ENCODE peak calls at places on chromosomes 2 and 18, in five cellular contexts. C, B, T, A and Q are unnamed samples.

GRCh38 chr2:219126555-219126954 is 34.1 kb downstream of the NHEJ1 start:
- DNase-seq in A (no peak), C (no peak), B (no peak), T (no peak), Q (no peak)

GRCh38 chr2:203446071-203446481 is 89.0 kb downstream of the RAPH1 start:
- DNase-seq in T (peak), A (no peak), C (no peak), B (no peak), Q (no peak)

GRCh38 chr2:160566717-160567116 is 73.1 kb upstream of the RBMS1 start:
- DNase-seq in B (no peak), A (no peak), T (no peak), C (no peak), Q (no peak)

GRCh38 chr2:227163998-227164744 is at the start of the genes COL4A3 and COL4A4:
- DNase-seq in B (no peak), A (peak), T (peak), C (no peak), Q (no peak)

GRCh38 chr2:611519-611918 is 65.7 kb downstream of the TMEM18 start:
- DNase-seq in B (no peak), T (no peak), C (peak), A (peak), Q (peak)

GRCh38 chr2:42569116-42569711 is 782 bp downstream of the MTA3 start:
- DNase-seq in C (peak), T (peak), A (no peak), B (peak), Q (no peak)

GRCh38 chr2:105126353-105126752 is 88.5 kb downstream of the MRPS9 start:
- DNase-seq in B (no peak), A (no peak), T (no peak), C (no peak), Q (no peak)

GRCh38 chr2:201939366-201939985 is 94.2 kb upstream of the FZD7 start:
- DNase-seq in C (no peak), A (no peak), B (no peak), T (peak), Q (no peak)

GRCh38 chr2:48946444-48947048 is 191.0 kb upstream of the LHCGR start:
- DNase-seq in B (peak), C (no peak), A (no peak), T (peak), Q (no peak)

GRCh38 chr2:19868705-19869550 is 32.9 kb downstream of the TTC32 start:
- DNase-seq in C (peak), A (no peak), B (peak), T (peak), Q (no peak)

GRCh38 chr2:234681206-234681605 is 184.3 kb upstream of the ARL4C start:
- DNase-seq in T (peak), A (peak), C (no peak), B (no peak), Q (peak)

GRCh38 chr2:220445429-220446105 is 818.1 kb downstream of the SLC4A3 start:
- DNase-seq in C (no peak), A (no peak), B (no peak), T (peak), Q (no peak)

GRCh38 chr2:239679755-239680154 is 278.9 kb upstream of the HDAC4 start:
- DNase-seq in A (no peak), T (no peak), B (no peak), C (peak), Q (peak)

GRCh38 chr18:21740724-21741510 is at the start of gene MIB1:
- DNase-seq in B (peak), C (no peak), A (peak), T (no peak), Q (peak)

GRCh38 chr2:130755234-130756040 is at the start of gene AMER3:
- DNase-seq in C (no peak), A (peak), T (no peak), B (no peak), Q (no peak)

GRCh38 chr2:124254621-124255020 is 229.5 kb downstream of the CNTNAP5 start:
- DNase-seq in A (no peak), B (no peak), C (no peak), T (peak), Q (no peak)

GRCh38 chr2:124575497-124575896 is 550.4 kb downstream of the CNTNAP5 start:
- DNase-seq in C (no peak), T (no peak), A (no peak), B (no peak), Q (no peak)

GRCh38 chr18:77000527-77000926 is 132.1 kb downstream of the MBP start:
- DNase-seq in C (peak), A (no peak), T (peak), B (peak), Q (no peak)

GRCh38 chr18:58592223-58593214 is 36.4 kb downstream of the ALPK2 start:
- DNase-seq in A (no peak), B (no peak), T (no peak), C (no peak), Q (no peak)

GRCh38 chr2:176281267-176281666 is 12.0 kb downstream of the MTX2 start:
- DNase-seq in C (no peak), T (peak), B (no peak), A (no peak), Q (no peak)

GRCh38 chr2:10868465-10869314 is 43.0 kb upstream of the KCNF1 start:
- DNase-seq in B (no peak), T (peak), C (no peak), A (no peak), Q (no peak)

GRCh38 chr2:209472386-209472832 is 48.6 kb downstream of the MAP2 start:
- DNase-seq in C (no peak), A (no peak), B (no peak), T (peak), Q (no peak)

GRCh38 chr2:84373866-84374265 is 85.2 kb downstream of the SUCLG1 start:
- DNase-seq in T (no peak), A (no peak), B (no peak), C (no peak), Q (no peak)

GRCh38 chr18:3029215-3029972 is 16.4 kb upstream of the LPIN2 start:
- DNase-seq in A (no peak), B (no peak), C (no peak), T (peak), Q (peak)

GRCh38 chr2:19807866-19808265 is 93.9 kb downstream of the TTC32 start:
- DNase-seq in A (peak), B (no peak), C (no peak), T (no peak), Q (no peak)

GRCh38 chr2:159432610-159433009 is 146.1 kb upstream of the WDSUB1 start:
- DNase-seq in B (no peak), C (no peak), A (no peak), T (no peak), Q (no peak)

GRCh38 chr2:30095402-30095801 is 51.4 kb upstream of the YPEL5 start:
- DNase-seq in B (no peak), A (no peak), T (peak), C (no peak), Q (no peak)

GRCh38 chr18:10234912-10235439 is 219.5 kb upstream of the APCDD1 start:
- DNase-seq in B (no peak), T (peak), C (no peak), A (peak), Q (no peak)

GRCh38 chr2:96788393-96789244 is 27.4 kb upstream of the CNNM3 start:
- DNase-seq in T (peak), A (no peak), B (no peak), C (no peak), Q (no peak)

GRCh38 chr2:71938108-71938507 is 209.6 kb downstream of the CYP26B1 start:
- DNase-seq in B (no peak), C (peak), A (peak), T (no peak), Q (no peak)

GRCh38 chr2:177721815-177722552 is 329.4 kb downstream of the AGPS start:
- DNase-seq in T (no peak), B (no peak), A (no peak), C (no peak), Q (no peak)

GRCh38 chr2:170821631-170822291 is 5.1 kb downstream of the GAD1 start:
- DNase-seq in B (no peak), A (no peak), T (no peak), C (no peak), Q (no peak)

GRCh38 chr2:8103085-8103708 is 578.7 kb upstream of the ID2 start:
- DNase-seq in A (no peak), C (no peak), T (no peak), B (no peak), Q (no peak)

GRCh38 chr2:203675086-203675485 is 31.4 kb upstream of the CD28 start:
- DNase-seq in B (no peak), T (peak), C (no peak), A (no peak), Q (no peak)

GRCh38 chr18:56702946-56703345 is 51.8 kb downstream of the WDR7 start:
- DNase-seq in B (peak), C (no peak), A (no peak), T (peak), Q (no peak)

GRCh38 chr2:99153921-99154604 is 679 bp downstream of the TSGA10 start:
- DNase-seq in A (no peak), C (no peak), T (peak), B (no peak), Q (no peak)

GRCh38 chr2:240244543-240244942 is 104.1 kb upstream of the OTOS start:
- DNase-seq in A (peak), B (no peak), C (peak), T (no peak), Q (peak)

GRCh38 chr2:215831296-215831913 is 181.9 kb downstream of the MREG start:
- DNase-seq in C (no peak), B (peak), A (peak), T (peak), Q (no peak)

GRCh38 chr2:119234021-119235019 is 10.7 kb downstream of the STEAP3 start:
- DNase-seq in C (no peak), A (no peak), B (peak), T (no peak), Q (no peak)
- TF ChIP-seq CTCF in C (no peak), A (no peak), B (peak), T (no peak), Q (peak)

DNA sequence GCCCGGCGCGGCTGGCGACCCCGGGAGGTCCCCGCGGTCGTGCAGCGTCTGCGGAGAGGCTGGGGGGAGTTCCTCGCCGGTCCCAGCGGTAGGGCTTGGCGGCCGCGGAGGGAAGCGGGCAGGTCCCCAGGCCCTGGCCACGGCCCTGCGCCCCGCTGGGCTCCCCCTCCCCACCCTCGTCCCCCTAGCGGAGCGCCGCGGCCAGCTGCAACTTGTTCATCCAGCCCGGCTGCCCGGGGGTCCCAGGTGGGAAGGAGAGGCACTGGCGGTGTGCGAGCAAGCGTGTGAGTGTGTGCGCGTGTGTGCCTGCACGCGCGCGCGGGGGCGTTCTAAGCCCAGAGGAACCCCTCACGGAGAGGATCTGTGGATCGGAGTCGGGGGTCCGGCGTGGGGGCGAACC is 1.3 kb downstream of the PTPRM start:
- DNase-seq in C (peak), T (peak), B (no peak), A (no peak), Q (peak)
- TF ChIP-seq CTCF in C (no peak), T (no peak), B (no peak), A (peak), Q (peak)

GRCh38 chr2:11899264-11899818 is 152.9 kb downstream of the LPIN1 start:
- DNase-seq in A (no peak), C (no peak), T (peak), B (no peak), Q (peak)
- TF ChIP-seq CTCF in A (no peak), C (no peak), T (no peak), B (no peak), Q (no peak)

GRCh38 chr2:207255565-207255964 is 89.8 kb upstream of the KLF7 start:
- DNase-seq in T (peak), A (no peak), B (no peak), C (no peak), Q (no peak)
- TF ChIP-seq CTCF in T (no peak), A (no peak), B (no peak), C (no peak), Q (no peak)